ENCODE peak calls at places on chromosomes 5 and 9, in four cellular contexts. One of them, this sample, is unnamed.
A peak's percentile ranks its signal among the peaks of the same experiment; 100 is the strongest.

GRCh38 chr5:96734871-96735325 is 72.7 kb downstream of the CAST start:
- DNase-seq in K562: peak; percentile 36
- DNase-seq in adipocyte: peak; percentile 53
- DNase-seq in CD8-positive, alpha-beta T cell: no peak
- DNase-seq in this sample: no peak

GRCh38 chr5:177023247-177023703 is 779 bp downstream of the ZNF346 start:
- DNase-seq in K562: peak; percentile 36
- DNase-seq in CD8-positive, alpha-beta T cell: no peak
- DNase-seq in adipocyte: no peak
- DNase-seq in this sample: no peak

GRCh38 chr5:180201051-180201987 is 7.7 kb downstream of the RASGEF1C start:
- DNase-seq in adipocyte: peak; percentile 7
- DNase-seq in CD8-positive, alpha-beta T cell: no peak
- DNase-seq in K562: peak; percentile 70
- DNase-seq in this sample: peak; percentile 90

GRCh38 chr5:154794525-154795234 is 39.5 kb downstream of the LARP1 start:
- DNase-seq in CD8-positive, alpha-beta T cell: no peak
- DNase-seq in adipocyte: peak; percentile 48
- DNase-seq in K562: no peak
- DNase-seq in this sample: no peak

GRCh38 chr9:125630436-125630835 is 76.6 kb downstream of the MAPKAP1 start:
- DNase-seq in CD8-positive, alpha-beta T cell: no peak
- DNase-seq in K562: no peak
- DNase-seq in adipocyte: no peak
- DNase-seq in this sample: no peak

GRCh38 chr5:175517824-175518450 is 39.6 kb downstream of the SFXN1 start:
- DNase-seq in K562: peak; percentile 80
- DNase-seq in adipocyte: peak; percentile 48
- DNase-seq in CD8-positive, alpha-beta T cell: peak; percentile 53
- DNase-seq in this sample: no peak

GRCh38 chr9:588952-589351 is 252.5 kb upstream of the DMRT1 start:
- DNase-seq in K562: no peak
- DNase-seq in adipocyte: no peak
- DNase-seq in CD8-positive, alpha-beta T cell: no peak
- DNase-seq in this sample: no peak

GRCh38 chr9:124205686-124206352 is 51.9 kb upstream of the NEK6 start:
- DNase-seq in adipocyte: no peak
- DNase-seq in CD8-positive, alpha-beta T cell: no peak
- DNase-seq in K562: no peak
- DNase-seq in this sample: peak; percentile 33

GRCh38 chr9:97866848-97867247 is 13.8 kb downstream of the FOXE1 start:
- DNase-seq in CD8-positive, alpha-beta T cell: no peak
- DNase-seq in K562: no peak
- DNase-seq in adipocyte: no peak
- DNase-seq in this sample: no peak

GRCh38 chr5:34509392-34509791 is 146.7 kb upstream of the RAI14 start:
- DNase-seq in CD8-positive, alpha-beta T cell: no peak
- DNase-seq in K562: no peak
- DNase-seq in adipocyte: no peak
- DNase-seq in this sample: no peak

GRCh38 chr9:88574993-88575392 is 40.0 kb downstream of the NXNL2 start:
- DNase-seq in CD8-positive, alpha-beta T cell: no peak
- DNase-seq in K562: no peak
- DNase-seq in adipocyte: peak; percentile 45
- DNase-seq in this sample: no peak

GRCh38 chr9:36748322-36748899 is 175.7 kb downstream of the MELK start:
- DNase-seq in CD8-positive, alpha-beta T cell: peak; percentile 12
- DNase-seq in K562: peak; percentile 39
- DNase-seq in adipocyte: peak; percentile 68
- DNase-seq in this sample: peak; percentile 92

GRCh38 chr5:96718635-96719077 is 56.5 kb downstream of the CAST start:
- DNase-seq in adipocyte: no peak
- DNase-seq in CD8-positive, alpha-beta T cell: no peak
- DNase-seq in K562: no peak
- DNase-seq in this sample: no peak

GRCh38 chr9:124675261-124676158 is 95.6 kb downstream of the NR6A1 start:
- DNase-seq in CD8-positive, alpha-beta T cell: no peak
- DNase-seq in adipocyte: no peak
- DNase-seq in K562: no peak
- DNase-seq in this sample: no peak

GRCh38 chr9:82037126-82037525 is 48.6 kb downstream of the SPATA31D1 start:
- DNase-seq in K562: no peak
- DNase-seq in CD8-positive, alpha-beta T cell: no peak
- DNase-seq in adipocyte: no peak
- DNase-seq in this sample: no peak

GRCh38 chr5:174198541-174198940 is 153.0 kb downstream of the NSG2 start:
- DNase-seq in adipocyte: no peak
- DNase-seq in K562: no peak
- DNase-seq in CD8-positive, alpha-beta T cell: no peak
- DNase-seq in this sample: no peak

GRCh38 chr9:76873056-76873792 is 32.7 kb downstream of the PRUNE2 start:
- DNase-seq in K562: no peak
- DNase-seq in CD8-positive, alpha-beta T cell: no peak
- DNase-seq in adipocyte: peak; percentile 63
- DNase-seq in this sample: peak; percentile 86
- H3K4me1 ChIP-seq in K562: no peaks in the 10 kb centered on the region
- H3K4me1 ChIP-seq in CD8-positive, alpha-beta T cell: no peaks in the 10 kb centered on the region
- H3K4me1 ChIP-seq in adipocyte: peaks cover 78% of the 10 kb centered on the region
- H3K4me1 ChIP-seq in this sample: no peaks in the 10 kb centered on the region

GRCh38 chr9:33153001-33153400 is 14.1 kb downstream of the B4GALT1 start:
- DNase-seq in adipocyte: no peak
- DNase-seq in K562: no peak
- DNase-seq in CD8-positive, alpha-beta T cell: no peak
- DNase-seq in this sample: no peak
- H3K4me1 ChIP-seq in adipocyte: peaks cover 46% of the 10 kb centered on the region
- H3K4me1 ChIP-seq in K562: peaks cover 4% of the 10 kb centered on the region
- H3K4me1 ChIP-seq in CD8-positive, alpha-beta T cell: peaks cover 74% of the 10 kb centered on the region
- H3K4me1 ChIP-seq in this sample: no peaks in the 10 kb centered on the region

DNA sequence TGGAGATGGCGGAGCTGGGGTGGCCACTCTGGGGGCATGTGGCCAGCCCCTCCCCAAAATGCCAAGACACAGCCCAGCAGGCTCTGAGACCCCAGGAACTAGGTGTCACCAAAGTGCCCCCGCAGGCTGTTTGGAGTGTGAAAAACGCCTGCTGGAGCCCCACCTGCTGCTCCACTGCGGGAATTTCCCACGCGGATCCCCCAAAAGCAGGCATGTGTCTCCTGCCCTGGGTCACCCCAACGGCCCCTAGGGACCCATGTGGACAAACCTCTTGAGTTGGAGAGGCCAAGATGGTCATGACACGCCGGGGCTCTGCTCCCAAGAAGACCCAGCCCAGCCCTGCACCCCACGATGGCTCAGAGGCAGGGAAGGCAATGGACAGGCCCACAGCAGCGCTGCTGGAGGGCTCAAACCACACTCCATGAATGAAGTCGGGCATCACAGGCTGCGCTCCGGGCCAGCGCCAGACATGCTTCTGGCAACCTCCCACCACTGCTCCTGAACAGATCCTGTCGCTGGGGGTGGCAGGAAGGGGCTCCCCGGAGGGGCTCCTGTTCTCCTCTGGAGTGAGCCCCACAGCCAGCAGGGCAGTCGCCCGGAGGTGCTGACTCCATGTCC is 15.3 kb downstream of the NOTCH1 start:
- DNase-seq in CD8-positive, alpha-beta T cell: no peak
- DNase-seq in adipocyte: no peak
- DNase-seq in K562: no peak
- DNase-seq in this sample: no peak
- H3K4me1 ChIP-seq in CD8-positive, alpha-beta T cell: peaks cover 68% of the 10 kb centered on the region
- H3K4me1 ChIP-seq in adipocyte: no peaks in the 10 kb centered on the region
- H3K4me1 ChIP-seq in K562: peaks cover 90% of the 10 kb centered on the region
- H3K4me1 ChIP-seq in this sample: peaks cover 8% of the 10 kb centered on the region

DNA sequence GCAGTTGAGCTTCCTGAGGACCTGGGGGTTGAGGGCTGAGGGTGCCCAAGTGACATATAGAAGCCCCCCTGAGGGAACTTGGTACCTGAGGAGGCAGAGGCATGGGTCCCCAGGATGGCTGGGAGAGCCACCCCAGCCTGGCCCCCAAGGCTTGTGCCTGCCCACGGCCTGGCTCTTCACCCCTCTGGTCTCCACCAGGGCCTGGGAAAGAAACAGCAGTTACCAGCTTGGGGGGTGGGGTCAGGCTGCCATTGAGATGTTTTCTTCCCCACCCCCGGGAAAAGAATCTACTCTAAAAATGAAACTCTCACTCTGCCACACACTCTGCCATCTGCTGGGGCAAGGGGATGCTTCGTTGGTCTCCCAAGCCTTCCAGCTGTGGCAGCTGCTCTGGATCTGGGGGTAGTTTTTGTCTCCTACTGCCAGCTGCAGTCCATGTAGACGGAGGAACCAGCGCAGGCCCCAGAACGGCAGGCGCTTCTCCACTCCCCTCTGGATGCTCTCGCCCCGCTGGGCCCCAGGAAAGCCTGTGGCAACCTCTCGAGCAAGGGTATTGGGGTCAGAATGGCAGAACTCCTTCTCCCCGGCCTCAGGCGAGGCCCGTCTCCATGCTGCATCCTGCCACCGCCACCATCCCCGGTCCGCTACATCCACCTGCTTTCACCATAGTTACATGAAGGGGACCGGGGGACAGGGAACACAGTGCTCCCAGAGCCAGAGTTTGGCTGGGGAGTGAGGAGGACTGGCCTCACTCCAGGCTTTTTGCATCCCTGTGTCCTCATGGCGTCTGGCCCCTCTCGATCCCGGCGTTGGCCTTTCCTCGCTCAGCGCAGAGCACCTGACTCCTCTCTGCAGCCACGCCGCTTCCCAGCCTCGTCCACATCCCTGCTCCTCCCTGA is 123.5 kb downstream of the DAB2IP start:
- DNase-seq in CD8-positive, alpha-beta T cell: no peak
- DNase-seq in adipocyte: no peak
- DNase-seq in K562: no peak
- DNase-seq in this sample: no peak
- H3K4me1 ChIP-seq in CD8-positive, alpha-beta T cell: no peaks in the 10 kb centered on the region
- H3K4me1 ChIP-seq in adipocyte: peaks cover 12% of the 10 kb centered on the region
- H3K4me1 ChIP-seq in K562: no peaks in the 10 kb centered on the region
- H3K4me1 ChIP-seq in this sample: no peaks in the 10 kb centered on the region

DNA sequence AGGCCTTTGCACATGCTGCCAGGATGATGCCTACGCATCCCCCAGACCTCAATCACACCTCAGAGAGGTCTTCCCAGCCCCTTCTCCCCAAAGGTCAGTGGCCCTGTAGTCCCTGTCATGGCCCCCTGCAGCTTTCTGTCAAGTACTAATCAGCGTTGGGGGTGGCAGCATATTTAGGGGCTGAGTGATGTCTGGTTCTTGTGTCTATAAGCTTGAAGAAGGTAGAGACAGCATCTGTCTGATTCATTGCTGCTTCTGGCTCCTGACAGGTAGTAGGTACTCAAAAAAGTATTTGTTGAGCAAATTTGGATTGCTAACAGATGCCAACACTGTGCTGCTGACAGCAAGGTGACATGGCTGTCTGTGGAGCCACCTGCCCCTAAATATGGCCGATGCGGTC is 51.6 kb upstream of the RPL26L1 start:
- DNase-seq in CD8-positive, alpha-beta T cell: no peak
- DNase-seq in K562: no peak
- DNase-seq in adipocyte: no peak
- DNase-seq in this sample: peak; percentile 40
- H3K4me1 ChIP-seq in CD8-positive, alpha-beta T cell: no peaks in the 10 kb centered on the region
- H3K4me1 ChIP-seq in K562: peaks cover 11% of the 10 kb centered on the region
- H3K4me1 ChIP-seq in adipocyte: peaks cover 52% of the 10 kb centered on the region
- H3K4me1 ChIP-seq in this sample: peaks cover 4% of the 10 kb centered on the region

This sample was measured in endodermal cell.